ENCODE peak calls at places on chromosomes 7 and 10, in six cellular contexts. D is HepG2, X is K562, L is H1, B is GM12878, N is GM12891. Q is an unnamed sample.

GRCh38 chr7:155953501-155953778 is 141.2 kb upstream of the SHH start:
- DNase-seq in X (no peak), B (no peak), D (no peak), N (no peak), L (no peak), Q (no peak)

GRCh38 chr7:130903358-130903974 is 169.5 kb upstream of the KLF14 start:
- DNase-seq in X (no peak), L (no peak), N (no peak), B (no peak), D (no peak), Q (no peak)

GRCh38 chr10:84265378-84265777 is 20.5 kb downstream of the RGR start:
- DNase-seq in N (no peak), L (no peak), D (no peak), X (no peak), B (no peak), Q (no peak)

GRCh38 chr7:22173884-22174573 is 182.9 kb downstream of the RAPGEF5 start:
- DNase-seq in L (no peak), N (peak; percentile 8), X (peak; percentile 16), B (peak; percentile 58), D (no peak), Q (no peak)

GRCh38 chr7:72170489-72170888 is 241.6 kb downstream of the CALN1 start:
- DNase-seq in L (no peak), N (no peak), X (no peak), D (no peak), B (no peak), Q (no peak)

GRCh38 chr7:16015981-16016380 is 329.5 kb upstream of the MEOX2 start:
- DNase-seq in L (no peak), N (no peak), B (no peak), D (no peak), X (no peak), Q (no peak)

GRCh38 chr10:131544495-131544894 is 233.0 kb upstream of the TCERG1L start:
- DNase-seq in L (no peak), X (no peak), B (no peak), N (no peak), D (no peak), Q (no peak)

GRCh38 chr7:71131256-71131752 is 640 bp upstream of the GALNT17 start:
- DNase-seq in D (no peak), L (peak; percentile 87), N (no peak), B (no peak), X (no peak), Q (no peak)

GRCh38 chr10:126571203-126571602 is 99.3 kb downstream of the C10orf90 start:
- DNase-seq in B (no peak), D (peak; percentile 5), N (no peak), X (no peak), L (no peak), Q (no peak)

GRCh38 chr10:71582019-71582418 is 137.6 kb downstream of the C10orf105 start:
- DNase-seq in D (no peak), X (peak; percentile 68), L (no peak), B (no peak), N (no peak), Q (no peak)

GRCh38 chr10:26485150-26485941 is 47.2 kb downstream of the APBB1IP start:
- DNase-seq in B (no peak), L (no peak), X (no peak), D (no peak), N (no peak), Q (no peak)

GRCh38 chr7:96314402-96315108 is 7.3 kb downstream of the SLC25A13 start:
- DNase-seq in N (no peak), B (no peak), X (no peak), D (no peak), L (no peak), Q (no peak)

GRCh38 chr10:63664341-63664885 is 143.2 kb downstream of the REEP3 start:
- DNase-seq in B (no peak), X (no peak), L (no peak), D (no peak), N (no peak), Q (no peak)

GRCh38 chr7:149285581-149285975 is 23.6 kb downstream of the ZNF783 start:
- DNase-seq in N (no peak), B (no peak), L (no peak), D (no peak), X (no peak), Q (no peak)

GRCh38 chr7:79436378-79436777 is 17.1 kb downstream of the MAGI2 start:
- DNase-seq in L (no peak), X (no peak), N (no peak), D (no peak), B (no peak), Q (no peak)

GRCh38 chr10:42961156-42961589 is 115.7 kb upstream of the RET start:
- DNase-seq in D (no peak), B (no peak), X (no peak), N (no peak), L (no peak), Q (no peak)

GRCh38 chr10:47309403-47310089 is 9.5 kb downstream of the GDF10 start:
- DNase-seq in D (no peak), L (peak; percentile 74), N (no peak), B (no peak), X (peak; percentile 63), Q (no peak)

GRCh38 chr7:107404740-107405537 is 64.9 kb upstream of the GPR22 start:
- DNase-seq in D (no peak), N (no peak), X (no peak), L (no peak), B (no peak), Q (no peak)

GRCh38 chr10:14758994-14759664 is 15.6 kb downstream of the FAM107B start:
- DNase-seq in B (no peak), X (no peak), D (no peak), L (no peak), N (no peak), Q (no peak)

GRCh38 chr7:155288055-155288454 is 9.6 kb upstream of the INSIG1 start:
- DNase-seq in B (no peak), X (no peak), N (no peak), L (no peak), D (no peak), Q (no peak)

GRCh38 chr10:47384148-47384921 is at the start of gene ZNF488:
- DNase-seq in X (peak; percentile 100), L (peak; percentile 91), N (peak; percentile 85), D (peak; percentile 49), B (no peak), Q (peak; percentile 79)

GRCh38 chr10:6667679-6668270 is 87.7 kb upstream of the PRKCQ start:
- DNase-seq in X (peak; percentile 36), N (no peak), L (peak; percentile 59), B (no peak), D (peak; percentile 18), Q (no peak)

GRCh38 chr7:19294629-19295028 is 149.4 kb upstream of the FERD3L start:
- DNase-seq in N (no peak), X (no peak), B (no peak), L (no peak), D (no peak), Q (no peak)

GRCh38 chr7:15555385-15555859 is 6.4 kb downstream of the AGMO start:
- DNase-seq in D (peak; percentile 3), N (no peak), B (no peak), L (no peak), X (no peak), Q (no peak)

GRCh38 chr10:48554668-48555067 is 50.2 kb downstream of the ARHGAP22 start:
- DNase-seq in L (no peak), D (no peak), X (no peak), N (no peak), B (no peak), Q (no peak)

GRCh38 chr10:102113261-102113955 is 6.8 kb downstream of the LDB1 start:
- DNase-seq in L (no peak), B (no peak), D (no peak), N (no peak), X (no peak), Q (no peak)

GRCh38 chr7:128410092-128410665 is 397 bp upstream of the IMPDH1 start:
- DNase-seq in D (no peak), X (peak; percentile 73), B (no peak), L (no peak), N (no peak), Q (peak; percentile 53)

GRCh38 chr10:118734477-118734876 is 20.3 kb downstream of the CACUL1 start:
- DNase-seq in L (no peak), N (no peak), B (no peak), D (no peak), X (no peak), Q (no peak)

GRCh38 chr10:78065616-78066410 is 32.1 kb downstream of the RPS24 start:
- DNase-seq in N (no peak), X (peak; percentile 41), B (no peak), D (no peak), L (no peak), Q (no peak)

GRCh38 chr7:36159618-36160017 is 6.6 kb downstream of the EEPD1 start:
- DNase-seq in N (no peak), D (no peak), X (no peak), B (no peak), L (no peak), Q (no peak)

GRCh38 chr10:54843085-54843646 is 42.1 kb upstream of the PCDH15 start:
- DNase-seq in X (no peak), L (no peak), N (no peak), B (no peak), D (no peak), Q (no peak)

GRCh38 chr7:113026941-113027340 is 59.7 kb downstream of the GPR85 start:
- DNase-seq in L (no peak), N (no peak), D (no peak), B (no peak), X (no peak), Q (no peak)

GRCh38 chr7:24700446-24701044 is 56.7 kb downstream of the GSDME start:
- DNase-seq in L (peak; percentile 46), N (no peak), X (no peak), B (no peak), D (no peak), Q (no peak)

GRCh38 chr7:111394891-111395290 is 167.4 kb downstream of the IMMP2L start:
- DNase-seq in D (no peak), N (no peak), B (no peak), X (no peak), L (no peak), Q (no peak)

GRCh38 chr10:74244097-74244685 is 93.2 kb downstream of the ADK start:
- DNase-seq in B (no peak), L (no peak), D (peak; percentile 7), X (no peak), N (no peak), Q (no peak)

GRCh38 chr7:27156508-27156898 is at the start of gene HOXA7:
- DNase-seq in B (no peak), D (no peak), L (peak; percentile 66), X (no peak), N (no peak), Q (no peak)
- TF ChIP-seq TAF1 in B (no peak), D (no peak), L (no peak), X (no peak), N (no peak), Q (no peak)

GRCh38 chr7:140640727-140641531 is at the start of gene DENND2A:
- DNase-seq in D (no peak), X (peak; percentile 56), N (peak; percentile 48), L (peak; percentile 86), B (no peak), Q (peak; percentile 31)
- TF ChIP-seq POLR2AphosphoS5 in D (no peak), X (no peak), N (no peak), L (no peak), B (no peak), Q (no peak)

GRCh38 chr7:101728888-101729883 is 88.2 kb upstream of the CUX1 start:
- DNase-seq in B (no peak), X (peak; percentile 85), N (no peak), D (peak; percentile 80), L (no peak), Q (no peak)
- TF ChIP-seq POLR2A in B (no peak), X (peak; percentile 36), N (no peak), D (no peak), L (no peak), Q (no peak)

GRCh38 chr10:123139521-123140163 is 3.9 kb downstream of the HMX3 start:
- DNase-seq in B (no peak), L (peak; percentile 77), N (no peak), X (peak; percentile 16), D (peak; percentile 93), Q (no peak)
- TF ChIP-seq TAF1 in B (no peak), L (no peak), N (no peak), X (peak; percentile 92), D (peak; percentile 24), Q (no peak)

Q was measured in GM12892.